ENCODE peak calls at places on chromosomes 1 and 21, in eight cellular contexts. D is thoracic aorta; I is CD8-positive, alpha-beta memory T cell; Q is small intestine; A is HAP-1; K is mesenchymal stem cell; Z is astrocyte of the spinal cord; J is AG10803. N is an unnamed sample.
A peak's percentile ranks its signal among the peaks of the same experiment; 100 is the strongest.

GRCh38 chr1:164588388-164589341 is 29.7 kb downstream of the PBX1 start:
- DNase-seq in Z (peak; percentile 69), I (no peak), J (peak; percentile 78), D (no peak), K (peak; percentile 83), Q (no peak), A (peak; percentile 64), N (peak; percentile 86)

GRCh38 chr1:215523906-215524305 is 43.2 kb upstream of the KCTD3 start:
- DNase-seq in I (no peak), J (peak; percentile 54), K (peak; percentile 69), Q (peak; percentile 80), D (no peak), Z (peak; percentile 13), A (no peak), N (peak; percentile 34)

GRCh38 chr1:26110731-26111529 is 694 bp upstream of the PDIK1L start:
- DNase-seq in D (peak; percentile 11), J (peak; percentile 65), K (peak; percentile 80), Q (peak; percentile 80), Z (peak; percentile 75), I (peak; percentile 82), A (peak; percentile 76), N (peak; percentile 70)

GRCh38 chr1:175338447-175339135 is 146.0 kb upstream of the KIAA0040 start:
- DNase-seq in K (peak; percentile 3), Q (peak; percentile 5), I (peak; percentile 67), D (no peak), A (peak; percentile 7), J (no peak), Z (no peak), N (no peak)

GRCh38 chr1:54069792-54070548 is 16.6 kb downstream of the TCEANC2 start:
- DNase-seq in K (peak; percentile 76), A (peak; percentile 75), D (no peak), Q (peak; percentile 63), I (no peak), J (peak; percentile 58), Z (peak; percentile 69), N (peak; percentile 56)

GRCh38 chr1:53121319-53122172 is 20.9 kb downstream of the SLC1A7 start:
- DNase-seq in Z (peak; percentile 81), Q (peak; percentile 40), J (peak; percentile 70), A (no peak), I (no peak), D (no peak), K (peak; percentile 33), N (no peak)

GRCh38 chr1:117501275-117501674 is 104.6 kb upstream of the TENT5C start:
- DNase-seq in Q (no peak), I (no peak), J (peak; percentile 18), A (no peak), Z (peak; percentile 70), K (peak; percentile 73), D (no peak), N (peak; percentile 68)

GRCh38 chr1:115112496-115113375 is 23.4 kb upstream of the TSPAN2 start:
- DNase-seq in J (no peak), I (peak; percentile 66), K (peak; percentile 22), Q (peak; percentile 27), D (no peak), A (peak; percentile 39), Z (peak; percentile 18), N (no peak)

GRCh38 chr1:218895064-218895587 is 278.6 kb upstream of the LYPLAL1 start:
- DNase-seq in I (no peak), J (no peak), Q (no peak), Z (no peak), K (no peak), D (no peak), A (no peak), N (no peak)

GRCh38 chr21:23217597-23217996 is 2219.4 kb downstream of the NCAM2 start:
- DNase-seq in D (no peak), J (no peak), I (no peak), Q (no peak), A (no peak), K (no peak), Z (peak; percentile 9), N (no peak)

GRCh38 chr1:204426035-204426436 is 14.4 kb upstream of the PPP1R15B start:
- DNase-seq in I (no peak), A (no peak), Z (peak; percentile 44), D (no peak), Q (no peak), K (peak; percentile 70), J (peak; percentile 63), N (peak; percentile 76)

GRCh38 chr1:43853161-43853921 is 80.3 kb upstream of the ARTN start:
- DNase-seq in K (peak; percentile 35), Z (peak; percentile 83), J (peak; percentile 94), A (no peak), D (no peak), Q (peak; percentile 89), I (peak; percentile 57), N (peak; percentile 86)

GRCh38 chr1:45974541-45975269 is 157.7 kb downstream of the PIK3R3 start:
- DNase-seq in Z (peak; percentile 20), A (no peak), I (no peak), D (no peak), Q (peak; percentile 77), K (no peak), J (no peak), N (no peak)

DNA sequence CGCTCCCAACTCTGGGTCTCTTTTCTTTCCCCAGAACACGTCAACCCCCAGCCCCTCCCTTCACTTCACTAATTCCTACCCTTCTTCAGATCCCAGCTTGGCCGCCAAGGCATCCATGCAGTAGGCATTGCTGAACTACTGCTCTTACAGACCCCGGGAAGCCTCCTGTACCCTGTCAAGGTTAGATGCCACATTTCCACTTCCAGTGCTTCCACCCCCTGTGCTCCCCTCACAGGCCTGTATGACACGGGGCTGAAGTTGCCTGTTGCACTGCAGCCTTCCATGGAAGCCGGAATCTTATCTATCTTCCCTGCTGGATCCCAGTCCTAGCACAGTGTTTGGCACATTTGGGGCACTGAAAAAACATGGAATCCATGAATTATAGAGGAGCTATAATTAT is 99.0 kb upstream of the SOD1 start:
- DNase-seq in K (no peak), A (no peak), J (no peak), Q (no peak), Z (no peak), I (no peak), D (no peak), N (no peak)
- H3K4me3 ChIP-seq in K (no peak overlapping the region), A (no peak overlapping the region), J (no peak overlapping the region), Q (no peak overlapping the region), Z (no peak overlapping the region), I (no peak overlapping the region), D (no peak overlapping the region), N (no peak overlapping the region)

DNA sequence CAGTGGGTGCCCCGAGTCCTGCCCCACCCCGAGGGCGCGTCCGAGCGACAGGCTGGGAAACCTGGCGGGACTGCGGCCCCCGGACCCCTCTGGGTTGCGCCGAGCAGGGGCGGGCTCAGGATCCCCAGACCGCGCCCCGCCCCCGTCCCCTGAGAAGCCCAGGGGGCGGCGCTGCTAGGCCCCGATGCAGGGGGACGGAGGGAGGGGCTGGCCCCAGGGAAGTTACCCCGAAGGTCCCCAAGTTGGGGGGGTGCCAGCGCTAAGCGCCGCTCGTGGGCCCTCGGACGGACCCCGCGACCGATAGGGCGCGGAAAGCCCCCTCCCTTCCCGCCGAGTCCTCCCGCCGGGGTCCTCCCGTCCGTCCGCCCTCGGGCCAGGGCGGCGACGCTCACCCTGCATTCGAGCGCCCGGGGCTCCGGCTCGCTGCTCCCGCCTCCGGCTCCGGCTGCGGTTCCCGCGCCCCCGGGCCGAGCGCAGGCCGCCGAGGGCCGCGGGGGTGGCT is 414 bp downstream of the GPR153 start:
- DNase-seq in Z (no peak), A (no peak), Q (no peak), D (no peak), J (no peak), K (peak; percentile 44), I (no peak), N (peak; percentile 27)
- H3K4me3 ChIP-seq in Z (peak overlapping the region; percentile 46), A (peak overlapping the region; percentile 53), Q (peak overlapping the region; percentile 51), D (peak overlapping the region; percentile 74), J (peak overlapping the region; percentile 64), K (peak overlapping the region; percentile 69), I (peak overlapping the region; percentile 19), N (peak overlapping the region; percentile 72)

DNA sequence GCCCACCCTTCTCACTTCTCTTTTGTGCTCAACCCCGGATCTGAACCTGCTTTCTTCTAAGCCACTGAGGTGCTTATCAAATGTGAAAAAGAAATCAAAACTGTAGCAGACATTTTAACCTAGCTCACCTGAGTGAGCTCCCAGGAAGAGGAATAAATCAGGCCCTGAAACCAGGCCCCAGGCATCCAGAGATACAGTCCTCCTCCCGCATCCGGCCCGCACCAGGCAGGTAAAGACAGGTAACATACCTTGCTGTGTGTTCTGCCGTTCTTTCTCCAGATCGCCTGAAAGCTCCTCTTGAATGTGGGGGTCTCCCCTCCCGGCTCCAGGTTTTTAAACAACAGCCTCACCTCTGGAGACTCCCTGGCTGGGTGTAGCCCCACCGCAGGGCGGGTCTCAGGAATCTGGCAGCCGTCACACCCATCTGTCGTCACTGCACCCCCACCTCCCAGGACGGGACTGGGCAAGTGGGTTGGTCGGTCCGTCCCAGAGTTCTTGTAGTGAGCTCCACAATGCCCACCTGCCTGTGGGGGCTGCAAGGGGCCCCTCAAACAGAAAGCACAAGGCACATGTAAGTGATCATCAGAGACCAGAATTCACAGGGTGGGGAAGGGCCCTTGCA is at the start of gene LAMB3:
- DNase-seq in Z (no peak), K (no peak), D (no peak), Q (peak; percentile 90), J (no peak), I (no peak), A (no peak), N (no peak)
- H3K4me3 ChIP-seq in Z (no peak within 1 kb of the TSS), K (no peak within 1 kb of the TSS), D (no peak within 1 kb of the TSS), Q (no peak within 1 kb of the TSS), J (no peak within 1 kb of the TSS), I (no peak within 1 kb of the TSS), A (no peak within 1 kb of the TSS), N (no peak within 1 kb of the TSS)

DNA sequence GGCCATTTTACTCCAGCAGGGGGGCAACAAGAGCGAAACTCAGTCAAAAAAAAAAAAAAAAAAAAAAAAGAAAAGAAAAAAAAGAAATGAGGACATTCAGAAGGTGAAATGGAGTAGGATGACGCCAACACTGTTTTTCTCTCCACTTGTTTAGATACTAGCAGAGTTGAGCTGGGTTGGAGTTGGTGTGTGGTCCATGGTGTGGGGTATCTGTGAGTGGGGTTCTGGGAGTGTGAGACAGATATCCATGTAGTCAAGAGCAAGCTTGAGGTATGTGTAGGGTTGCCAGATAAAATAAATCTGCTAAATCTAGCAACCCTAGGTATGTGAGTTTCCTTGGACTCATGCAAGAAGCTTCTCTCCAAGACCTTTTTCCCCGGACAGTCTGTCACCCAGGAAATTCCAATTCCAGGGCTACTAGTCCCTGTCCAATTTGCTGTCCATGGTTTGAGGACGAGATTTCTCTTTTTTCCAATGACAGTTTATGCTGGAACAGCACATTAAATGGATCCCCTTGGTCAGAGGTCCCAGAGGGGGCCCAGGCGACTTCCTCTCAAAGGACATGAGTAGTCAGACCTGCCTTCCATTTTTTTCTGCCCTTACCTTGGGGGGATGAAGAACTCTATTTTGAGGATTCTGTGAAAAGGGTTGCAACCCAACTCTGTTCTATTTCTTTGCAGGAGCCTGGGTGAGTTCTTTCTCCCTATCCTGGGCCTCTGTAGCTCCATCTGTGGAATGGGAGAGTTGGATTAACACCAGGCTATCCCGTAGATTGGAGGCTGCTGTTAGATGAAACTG is 2.1 kb upstream of the FOXD2 start:
- DNase-seq in Q (no peak), A (no peak), D (no peak), Z (no peak), J (no peak), K (no peak), I (no peak), N (no peak)
- H3K4me3 ChIP-seq in Q (no peak overlapping the region), A (peak overlapping the region; percentile 60), D (peak overlapping the region; percentile 92), Z (no peak overlapping the region), J (no peak overlapping the region), K (no peak overlapping the region), I (no peak overlapping the region), N (no peak overlapping the region)

N was measured in fibroblast of villous mesenchyme.